ENCODE peak calls at places on chromosomes 4 and X, in six cellular contexts. One of them, this sample, is unnamed.

GRCh38 chr4:146520894-146521542 is 722 bp downstream of the SLC10A7 start:
- DNase-seq in A549: peak
- DNase-seq in HepG2: peak
- DNase-seq in endothelial cell of umbilical vein: peak
- DNase-seq in K562: peak
- DNase-seq in GM12878: peak
- DNase-seq in this sample: peak

GRCh38 chr4:175871774-175872405 is 59.8 kb upstream of the GPM6A start:
- DNase-seq in A549: no peak
- DNase-seq in HepG2: no peak
- DNase-seq in endothelial cell of umbilical vein: no peak
- DNase-seq in K562: no peak
- DNase-seq in GM12878: no peak
- DNase-seq in this sample: no peak

GRCh38 chr4:11503166-11503565 is 74.5 kb upstream of the HS3ST1 start:
- DNase-seq in A549: no peak
- DNase-seq in HepG2: no peak
- DNase-seq in endothelial cell of umbilical vein: no peak
- DNase-seq in K562: no peak
- DNase-seq in GM12878: no peak
- DNase-seq in this sample: no peak

GRCh38 chrX:110436497-110436896 is 77.8 kb downstream of the RTL9 start:
- DNase-seq in A549: no peak
- DNase-seq in HepG2: no peak
- DNase-seq in endothelial cell of umbilical vein: no peak
- DNase-seq in K562: no peak
- DNase-seq in GM12878: no peak
- DNase-seq in this sample: no peak

GRCh38 chr4:151484396-151485102 is 75.6 kb downstream of the FHIP1A start:
- DNase-seq in A549: peak
- DNase-seq in HepG2: peak
- DNase-seq in endothelial cell of umbilical vein: peak
- DNase-seq in K562: no peak
- DNase-seq in GM12878: no peak
- DNase-seq in this sample: no peak

GRCh38 chr4:156169011-156169410 is 215.3 kb upstream of the CTSO start:
- DNase-seq in A549: peak
- DNase-seq in HepG2: peak
- DNase-seq in endothelial cell of umbilical vein: peak
- DNase-seq in K562: no peak
- DNase-seq in GM12878: no peak
- DNase-seq in this sample: peak

GRCh38 chr4:7765676-7766075 is 174.0 kb downstream of the AFAP1 start:
- DNase-seq in A549: no peak
- DNase-seq in HepG2: peak
- DNase-seq in endothelial cell of umbilical vein: no peak
- DNase-seq in K562: no peak
- DNase-seq in GM12878: no peak
- DNase-seq in this sample: no peak

GRCh38 chr4:76850010-76850441 is 47.9 kb downstream of the SOWAHB start:
- DNase-seq in A549: peak
- DNase-seq in HepG2: peak
- DNase-seq in endothelial cell of umbilical vein: peak
- DNase-seq in K562: no peak
- DNase-seq in GM12878: no peak
- DNase-seq in this sample: no peak

GRCh38 chrX:103864886-103865534 is 33.0 kb upstream of the RAB9B start:
- DNase-seq in A549: no peak
- DNase-seq in HepG2: no peak
- DNase-seq in endothelial cell of umbilical vein: no peak
- DNase-seq in K562: no peak
- DNase-seq in GM12878: no peak
- DNase-seq in this sample: no peak

GRCh38 chr4:128424524-128425195 is 137.0 kb upstream of the PGRMC2 start:
- DNase-seq in A549: no peak
- DNase-seq in HepG2: no peak
- DNase-seq in endothelial cell of umbilical vein: no peak
- DNase-seq in K562: no peak
- DNase-seq in GM12878: no peak
- DNase-seq in this sample: no peak

GRCh38 chr4:46648088-46648744 is 258.3 kb upstream of the GABRA2 start:
- DNase-seq in A549: peak
- DNase-seq in HepG2: peak
- DNase-seq in endothelial cell of umbilical vein: no peak
- DNase-seq in K562: peak
- DNase-seq in GM12878: no peak
- DNase-seq in this sample: peak

GRCh38 chr4:115938764-115939443 is 825.5 kb upstream of the NDST4 start:
- DNase-seq in A549: no peak
- DNase-seq in HepG2: no peak
- DNase-seq in endothelial cell of umbilical vein: no peak
- DNase-seq in K562: no peak
- DNase-seq in GM12878: no peak
- DNase-seq in this sample: no peak

GRCh38 chr4:184253072-184253420 is 35.4 kb upstream of the ENPP6 start:
- DNase-seq in A549: no peak
- DNase-seq in HepG2: no peak
- DNase-seq in endothelial cell of umbilical vein: no peak
- DNase-seq in K562: no peak
- DNase-seq in GM12878: no peak
- DNase-seq in this sample: no peak

GRCh38 chr4:99763635-99764101 is 53.0 kb upstream of the DAPP1 start:
- DNase-seq in A549: peak
- DNase-seq in HepG2: no peak
- DNase-seq in endothelial cell of umbilical vein: peak
- DNase-seq in K562: no peak
- DNase-seq in GM12878: no peak
- DNase-seq in this sample: peak

GRCh38 chr4:87150498-87151261 is 69.7 kb downstream of the KLHL8 start:
- DNase-seq in A549: peak
- DNase-seq in HepG2: peak
- DNase-seq in endothelial cell of umbilical vein: peak
- DNase-seq in K562: peak
- DNase-seq in GM12878: peak
- DNase-seq in this sample: peak

GRCh38 chrX:31255310-31256033 is 183.6 kb upstream of the FTHL17 start:
- DNase-seq in A549: no peak
- DNase-seq in HepG2: no peak
- DNase-seq in endothelial cell of umbilical vein: no peak
- DNase-seq in K562: no peak
- DNase-seq in GM12878: no peak
- DNase-seq in this sample: no peak

GRCh38 chr4:72895408-72895807 is 174.1 kb downstream of the COX18 start:
- DNase-seq in A549: no peak
- DNase-seq in HepG2: no peak
- DNase-seq in endothelial cell of umbilical vein: no peak
- DNase-seq in K562: no peak
- DNase-seq in GM12878: no peak
- DNase-seq in this sample: no peak

GRCh38 chr4:119858176-119858575 is 208.5 kb downstream of the MAD2L1 start:
- DNase-seq in A549: no peak
- DNase-seq in HepG2: no peak
- DNase-seq in endothelial cell of umbilical vein: no peak
- DNase-seq in K562: no peak
- DNase-seq in GM12878: no peak
- DNase-seq in this sample: no peak

GRCh38 chr4:163949976-163950601 is 455.6 kb downstream of the TMA16 start:
- DNase-seq in A549: no peak
- DNase-seq in HepG2: no peak
- DNase-seq in endothelial cell of umbilical vein: no peak
- DNase-seq in K562: no peak
- DNase-seq in GM12878: no peak
- DNase-seq in this sample: no peak

GRCh38 chrX:136850441-136851175 is 29.9 kb downstream of the RBMX start:
- DNase-seq in A549: no peak
- DNase-seq in HepG2: no peak
- DNase-seq in endothelial cell of umbilical vein: peak
- DNase-seq in K562: no peak
- DNase-seq in GM12878: no peak
- DNase-seq in this sample: peak

GRCh38 chr4:118774989-118775388 is 60.9 kb downstream of the SEC24D start:
- DNase-seq in A549: no peak
- DNase-seq in HepG2: no peak
- DNase-seq in endothelial cell of umbilical vein: peak
- DNase-seq in K562: no peak
- DNase-seq in GM12878: no peak
- DNase-seq in this sample: no peak

GRCh38 chr4:173413043-173413442 is 14.1 kb upstream of the SCRG1 start:
- DNase-seq in A549: no peak
- DNase-seq in HepG2: no peak
- DNase-seq in endothelial cell of umbilical vein: peak
- DNase-seq in K562: no peak
- DNase-seq in GM12878: no peak
- DNase-seq in this sample: peak

GRCh38 chr4:182883351-182883750 is 33.8 kb downstream of the DCTD start:
- DNase-seq in A549: no peak
- DNase-seq in HepG2: no peak
- DNase-seq in endothelial cell of umbilical vein: no peak
- DNase-seq in K562: no peak
- DNase-seq in GM12878: no peak
- DNase-seq in this sample: no peak

GRCh38 chr4:187929024-187929423 is 66.5 kb upstream of the ZFP42 start:
- DNase-seq in A549: peak
- DNase-seq in HepG2: no peak
- DNase-seq in endothelial cell of umbilical vein: no peak
- DNase-seq in K562: peak
- DNase-seq in GM12878: no peak
- DNase-seq in this sample: peak

GRCh38 chr4:179607003-179607402 is 2164.8 kb upstream of the AGA start:
- DNase-seq in A549: no peak
- DNase-seq in HepG2: no peak
- DNase-seq in endothelial cell of umbilical vein: no peak
- DNase-seq in K562: no peak
- DNase-seq in GM12878: peak
- DNase-seq in this sample: no peak

GRCh38 chr4:113020966-113021365 is 28.5 kb upstream of the ANK2 start:
- DNase-seq in A549: no peak
- DNase-seq in HepG2: no peak
- DNase-seq in endothelial cell of umbilical vein: no peak
- DNase-seq in K562: no peak
- DNase-seq in GM12878: no peak
- DNase-seq in this sample: no peak

DNA sequence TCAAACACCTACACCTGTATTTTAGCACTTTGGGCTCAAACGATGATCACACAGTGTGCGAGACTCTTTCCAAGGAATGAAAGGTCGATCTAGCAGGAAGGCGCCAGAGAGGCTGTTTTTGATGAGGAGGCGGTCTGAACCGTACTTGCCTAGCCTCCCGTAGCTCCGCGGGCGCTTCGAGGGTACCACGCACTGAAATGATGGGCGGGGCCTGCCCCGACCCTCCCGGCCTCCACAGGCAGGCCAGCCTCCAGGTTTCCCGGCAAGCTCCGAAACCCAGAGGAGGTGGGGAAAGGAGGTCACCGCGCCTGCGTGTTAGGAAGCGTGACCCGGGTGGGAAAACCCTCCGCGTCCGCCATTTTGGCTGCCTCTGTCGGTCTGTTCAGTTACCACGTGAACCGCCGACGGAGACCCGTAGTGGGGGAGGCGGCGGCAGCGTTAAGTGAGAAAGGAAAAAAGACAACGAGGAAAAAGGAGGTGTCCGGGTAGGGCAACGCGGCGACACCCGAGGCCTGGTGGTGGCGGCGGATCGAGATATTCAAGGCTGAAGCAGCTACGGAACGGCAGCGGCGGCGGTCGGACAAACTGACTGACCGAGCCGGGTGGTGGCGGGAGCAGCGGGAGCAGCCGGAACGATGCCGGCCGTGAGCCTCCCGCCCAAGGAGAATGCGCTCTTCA is at the start of gene NAA15:
- DNase-seq in A549: peak
- DNase-seq in HepG2: peak
- DNase-seq in endothelial cell of umbilical vein: peak
- DNase-seq in K562: peak
- DNase-seq in GM12878: peak
- DNase-seq in this sample: peak
- TF ChIP-seq POLR2A in A549: peak
- TF ChIP-seq POLR2A in HepG2: peak
- TF ChIP-seq POLR2A in endothelial cell of umbilical vein: peak
- TF ChIP-seq POLR2A in K562: peak
- TF ChIP-seq POLR2A in GM12878: peak
- TF ChIP-seq POLR2A in this sample: peak

DNA sequence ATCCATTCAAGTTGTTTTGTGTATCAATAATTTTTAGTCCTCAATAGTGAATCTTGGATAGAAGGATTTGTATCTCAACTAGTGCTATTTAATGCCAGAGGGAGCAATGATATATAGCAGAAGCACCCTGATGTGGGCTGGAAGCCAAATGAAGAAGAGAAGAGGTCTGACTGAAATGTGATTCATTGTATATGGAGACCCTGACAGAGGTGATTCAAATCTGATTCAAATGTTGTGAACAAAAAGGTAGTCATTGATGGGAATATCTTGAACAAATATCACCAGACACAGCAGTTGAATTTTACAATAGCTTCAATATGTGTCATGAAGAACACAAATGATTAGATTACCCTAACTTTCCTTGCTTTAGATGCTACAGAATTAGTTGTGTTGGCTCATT is 27.5 kb upstream of the SULT1B1 start:
- DNase-seq in A549: no peak
- DNase-seq in HepG2: no peak
- DNase-seq in endothelial cell of umbilical vein: peak
- DNase-seq in K562: no peak
- DNase-seq in GM12878: no peak
- DNase-seq in this sample: no peak
- TF ChIP-seq MYC in A549: no peak
- TF ChIP-seq MYC in HepG2: no peak
- TF ChIP-seq MYC in endothelial cell of umbilical vein: no peak
- TF ChIP-seq MYC in K562: no peak
- TF ChIP-seq MYC in GM12878: no peak
- TF ChIP-seq MYC in this sample: no peak

GRCh38 chr4:41879552-41879951 is 55.7 kb upstream of the TMEM33 start:
- DNase-seq in A549: no peak
- DNase-seq in HepG2: no peak
- DNase-seq in endothelial cell of umbilical vein: no peak
- DNase-seq in K562: no peak
- DNase-seq in GM12878: no peak
- DNase-seq in this sample: no peak
- H3K4me3 ChIP-seq in A549: no peak
- H3K4me3 ChIP-seq in HepG2: no peak
- H3K4me3 ChIP-seq in endothelial cell of umbilical vein: no peak
- H3K4me3 ChIP-seq in K562: no peak
- H3K4me3 ChIP-seq in GM12878: no peak
- H3K4me3 ChIP-seq in this sample: no peak

DNA sequence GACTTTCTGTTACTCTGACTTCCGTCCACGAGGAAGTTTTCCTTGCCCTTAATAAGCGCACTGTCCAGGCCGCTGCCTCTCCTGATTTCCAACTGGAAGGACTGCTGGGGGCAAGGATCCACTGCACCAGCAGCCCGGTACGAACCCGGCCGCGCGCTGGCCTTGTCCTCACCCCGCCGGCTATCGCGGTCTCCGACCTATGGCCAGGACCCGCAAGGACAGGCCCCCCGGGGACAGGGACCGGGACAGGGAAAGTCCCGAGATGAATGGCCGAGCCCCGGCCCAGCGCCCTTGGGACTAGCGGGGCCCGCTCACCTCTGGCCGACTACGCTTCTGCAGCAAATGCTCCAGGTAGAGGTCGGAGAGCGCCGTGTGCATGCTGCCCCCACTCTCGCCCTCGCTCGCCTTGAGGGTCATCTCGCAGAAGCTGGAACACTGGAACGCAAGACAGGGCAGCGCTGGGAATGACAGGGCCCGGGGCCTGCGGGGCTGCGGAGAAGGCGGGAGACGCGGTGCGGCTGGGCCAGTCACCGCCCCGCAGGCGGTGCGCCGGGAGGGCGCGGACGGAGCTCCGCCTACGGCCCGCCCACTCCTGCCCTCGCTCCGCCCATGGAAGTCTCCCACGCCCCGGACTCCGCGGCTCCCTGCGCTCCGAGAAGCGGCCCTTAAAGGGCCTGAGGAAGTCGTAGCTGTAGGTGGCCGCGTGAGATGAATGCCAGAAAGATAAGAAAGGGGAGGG is at the start of gene MPP1:
- DNase-seq in A549: peak
- DNase-seq in HepG2: no peak
- DNase-seq in endothelial cell of umbilical vein: peak
- DNase-seq in K562: peak
- DNase-seq in GM12878: peak
- DNase-seq in this sample: peak
- TF ChIP-seq POLR2A in A549: no peak
- TF ChIP-seq POLR2A in HepG2: no peak
- TF ChIP-seq POLR2A in endothelial cell of umbilical vein: no peak
- TF ChIP-seq POLR2A in K562: peak
- TF ChIP-seq POLR2A in GM12878: peak
- TF ChIP-seq POLR2A in this sample: peak